ENCODE peak calls at places on chromosomes 7 and 10, in eight cellular contexts. J is SK-N-SH, L is fibroblast of lung, M is body of pancreas, E is Calu3, Y is GM12865, R is astrocyte, T is mammary epithelial cell. D is an unnamed sample.

GRCh38 chr10:108327706-108328105 is 1163.2 kb upstream of the SORCS1 start:
- DNase-seq in E (no peak), T (peak; percentile 52), M (no peak), Y (no peak), R (peak; percentile 9), J (no peak), L (peak; percentile 44), D (no peak)

GRCh38 chr10:60139798-60140566 is 233.6 kb upstream of the CCDC6 start:
- DNase-seq in L (peak; percentile 84), M (no peak), Y (no peak), T (peak; percentile 49), R (peak; percentile 81), E (peak; percentile 28), J (no peak), D (no peak)

GRCh38 chr7:75571209-75571608 is 79.1 kb downstream of the SPDYE5 start:
- DNase-seq in L (no peak), J (no peak), R (no peak), T (no peak), M (no peak), E (no peak), Y (no peak), D (no peak)

GRCh38 chr7:112877671-112878460 is 87.7 kb upstream of the TMEM168 start:
- DNase-seq in T (no peak), Y (no peak), E (no peak), L (peak; percentile 25), R (no peak), M (no peak), J (no peak), D (no peak)

GRCh38 chr7:8261711-8262695 is at the start of gene ICA1:
- DNase-seq in M (peak; percentile 83), Y (peak; percentile 47), E (peak; percentile 91), T (peak; percentile 58), R (peak; percentile 20), J (peak; percentile 90), L (peak; percentile 41), D (peak; percentile 86)

GRCh38 chr10:48934672-48935071 is 5.0 kb downstream of the LRRC18 start:
- DNase-seq in T (no peak), M (no peak), E (no peak), Y (no peak), J (no peak), L (no peak), R (no peak), D (no peak)

GRCh38 chr10:49164587-49165188 is 23.5 kb downstream of the TMEM273 start:
- DNase-seq in Y (peak; percentile 76), M (peak; percentile 31), J (peak; percentile 65), R (no peak), T (peak; percentile 3), E (peak; percentile 55), L (peak; percentile 6), D (peak; percentile 31)

GRCh38 chr10:16923309-16923708 is 106.1 kb upstream of the RSU1 start:
- DNase-seq in Y (no peak), M (no peak), L (no peak), E (no peak), R (no peak), J (no peak), T (no peak), D (no peak)

GRCh38 chr7:87148332-87148955 is 3.8 kb upstream of the DMTF1 start:
- DNase-seq in R (no peak), E (no peak), T (peak; percentile 6), Y (peak; percentile 60), J (peak; percentile 50), L (peak; percentile 5), M (no peak), D (no peak)

GRCh38 chr10:33352631-33353030 is 18.2 kb upstream of the NRP1 start:
- DNase-seq in Y (no peak), R (no peak), J (no peak), L (no peak), M (no peak), E (no peak), T (no peak), D (no peak)

GRCh38 chr7:11946794-11947193 is 114.8 kb upstream of the THSD7A start:
- DNase-seq in Y (no peak), E (no peak), R (no peak), T (no peak), L (no peak), M (no peak), J (no peak), D (no peak)

GRCh38 chr10:75924309-75924920 is 493.0 kb downstream of the LRMDA start:
- DNase-seq in R (no peak), Y (no peak), T (no peak), J (no peak), E (no peak), M (no peak), L (no peak), D (no peak)

GRCh38 chr10:75925999-75926398 is 494.6 kb downstream of the LRMDA start:
- DNase-seq in L (no peak), Y (no peak), R (no peak), M (no peak), T (no peak), J (no peak), E (no peak), D (no peak)

GRCh38 chr10:75922435-75922834 is 491.0 kb downstream of the LRMDA start:
- DNase-seq in E (no peak), R (no peak), L (peak; percentile 2), T (peak; percentile 11), M (no peak), Y (no peak), J (no peak), D (no peak)

GRCh38 chr10:75929630-75930161 is 498.3 kb downstream of the LRMDA start:
- DNase-seq in T (no peak), Y (no peak), E (no peak), J (no peak), M (no peak), R (no peak), L (no peak), D (no peak)

GRCh38 chr10:75926763-75927162 is 495.3 kb downstream of the LRMDA start:
- DNase-seq in T (no peak), J (no peak), L (no peak), R (no peak), E (peak; percentile 33), M (no peak), Y (no peak), D (peak; percentile 40)
- TF ChIP-seq CTCF in T (no peak), J (no peak), L (no peak), R (no peak), E (no peak), M (no peak), Y (no peak), D (peak; percentile 43)

GRCh38 chr10:121112618-121113384 is 261.6 kb downstream of the WDR11 start:
- DNase-seq in E (peak; percentile 1), L (no peak), Y (no peak), R (no peak), T (peak; percentile 8), M (no peak), J (no peak), D (no peak)
- TF ChIP-seq CTCF in E (no peak), L (no peak), Y (no peak), R (no peak), T (no peak), M (no peak), J (no peak), D (no peak)

GRCh38 chr7:22949944-22950343 is 64.0 kb downstream of the HYCC1 start:
- DNase-seq in E (no peak), Y (no peak), M (no peak), L (peak; percentile 37), R (peak; percentile 15), J (no peak), T (no peak), D (no peak)
- TF ChIP-seq CTCF in E (no peak), Y (no peak), M (no peak), L (no peak), R (no peak), J (no peak), T (no peak), D (no peak)

GRCh38 chr10:19811517-19811916 is 4.7 kb upstream of the PLXDC2 start:
- DNase-seq in L (peak; percentile 50), R (peak; percentile 28), T (peak; percentile 35), J (peak; percentile 37), M (no peak), E (no peak), Y (no peak), D (no peak)
- TF ChIP-seq CTCF in L (peak; percentile 58), R (peak; percentile 68), T (peak; percentile 48), J (peak; percentile 61), M (peak; percentile 24), E (no peak), Y (peak; percentile 12), D (peak; percentile 46)

D was measured in colonic mucosa.